ENCODE peak calls at places on chromosomes 1 and 21, in nine cellular contexts. R is HTR-8/SVneo, G is NCI-H2081, B is right lobe of liver, I is progenitor cell of endocrine pancreas, H is HEK293T, K is neural crest cell, D is smooth muscle cell of the brain vasculature, V is T-helper 2 cell. N is an unnamed sample.

GRCh38 chr1:209823143-209824041 is 4.4 kb upstream of the UTP25 start:
- DNase-seq in H (peak; percentile 69), R (peak; percentile 61), K (no peak), V (no peak), I (no peak), D (no peak), G (peak; percentile 71), B (no peak), N (no peak)

GRCh38 chr1:156584813-156585212 is 5.3 kb downstream of the TTC24 start:
- DNase-seq in B (no peak), H (peak; percentile 45), D (no peak), R (peak; percentile 18), I (peak; percentile 36), K (no peak), V (no peak), G (peak; percentile 14), N (no peak)

GRCh38 chr1:245956225-245956624 is 550.9 kb downstream of the SMYD3 start:
- DNase-seq in I (no peak), R (no peak), B (no peak), D (no peak), V (no peak), K (no peak), H (no peak), G (no peak), N (peak; percentile 46)

GRCh38 chr21:32333953-32334673 is 35.5 kb downstream of the MRAP start:
- DNase-seq in V (no peak), D (no peak), B (peak; percentile 23), G (no peak), H (no peak), R (no peak), I (no peak), K (no peak), N (no peak)

GRCh38 chr1:19606817-19607706 is 37.0 kb upstream of the NBL1 start:
- DNase-seq in D (no peak), K (no peak), I (no peak), G (no peak), R (no peak), H (no peak), B (no peak), V (no peak), N (no peak)

GRCh38 chr21:18403685-18404084 is at the start of gene TMPRSS15:
- DNase-seq in H (no peak), D (no peak), K (no peak), B (no peak), R (no peak), I (no peak), G (no peak), V (no peak), N (no peak)

GRCh38 chr1:181909010-181909409 is 152.5 kb downstream of the ZNF648 start:
- DNase-seq in I (no peak), K (no peak), R (no peak), H (no peak), B (no peak), V (no peak), G (no peak), D (no peak), N (no peak)

GRCh38 chr1:47629201-47629600 is 191.4 kb downstream of the FOXD2 start:
- DNase-seq in I (no peak), B (no peak), V (no peak), H (no peak), K (no peak), R (no peak), D (no peak), G (no peak), N (no peak)

GRCh38 chr1:241253491-241253890 is 103.5 kb downstream of the RGS7 start:
- DNase-seq in H (no peak), D (no peak), V (no peak), G (no peak), I (no peak), R (peak; percentile 57), K (no peak), B (no peak), N (no peak)